ENCODE peak calls at places on chromosomes 12 and 14, in five cellular contexts. K is CD4-positive, CD25-positive, alpha-beta regulatory T cell; M is lower leg skin; C is BJ; W is GM23338. A is an unnamed sample.

GRCh38 chr14:76328457-76329137 is 47.3 kb upstream of the ESRRB start:
- DNase-seq in K (no peak), M (no peak), C (no peak), W (no peak), A (no peak)

GRCh38 chr12:132899033-132899432 is 11.6 kb upstream of the CHFR start:
- DNase-seq in K (no peak), M (no peak), C (no peak), W (no peak), A (no peak)

GRCh38 chr12:71477046-71477445 is 37.4 kb downstream of the LGR5 start:
- DNase-seq in K (no peak), M (no peak), C (no peak), W (no peak), A (no peak)

GRCh38 chr12:102824218-102824835 is 92.7 kb downstream of the PAH start:
- DNase-seq in K (no peak), M (no peak), C (no peak), W (peak; percentile 93), A (no peak)

GRCh38 chr12:107912421-107913004 is 138.0 kb downstream of the ASCL4 start:
- DNase-seq in K (peak; percentile 22), M (peak; percentile 42), C (no peak), W (peak; percentile 86), A (peak; percentile 35)

GRCh38 chr14:30125322-30125944 is 197.8 kb upstream of the PRKD1 start:
- DNase-seq in K (no peak), M (no peak), C (no peak), W (no peak), A (no peak)

GRCh38 chr12:23084236-23084995 is 459.4 kb downstream of the ETNK1 start:
- DNase-seq in K (no peak), M (no peak), C (no peak), W (no peak), A (no peak)

GRCh38 chr14:73743431-73743931 is 29.3 kb upstream of the PNMA1 start:
- DNase-seq in K (peak; percentile 49), M (no peak), C (no peak), W (no peak), A (peak; percentile 87)

GRCh38 chr12:51590347-51591019 is 550 bp upstream of the SCN8A start:
- DNase-seq in K (peak; percentile 64), M (no peak), C (no peak), W (peak; percentile 94), A (peak; percentile 81)

GRCh38 chr12:18145924-18146323 is 55.9 kb upstream of the RERGL start:
- DNase-seq in K (no peak), M (no peak), C (no peak), W (no peak), A (no peak)

GRCh38 chr12:65937806-65938205 is 113.5 kb downstream of the HMGA2 start:
- DNase-seq in K (no peak), M (no peak), C (no peak), W (no peak), A (no peak)

GRCh38 chr12:1252758-1253157 is 261.7 kb downstream of the ERC1 start:
- DNase-seq in K (no peak), M (no peak), C (no peak), W (no peak), A (no peak)

GRCh38 chr12:132131229-132131628 is 12.9 kb downstream of the DDX51 start:
- DNase-seq in K (no peak), M (no peak), C (no peak), W (no peak), A (no peak)

GRCh38 chr14:64636208-64636979 is 67.8 kb upstream of the PLEKHG3 start:
- DNase-seq in K (peak; percentile 66), M (peak; percentile 46), C (no peak), W (peak; percentile 84), A (peak; percentile 33)
- H3K4me3 ChIP-seq in K (no peak overlapping the region), M (no peak overlapping the region), C (no peak overlapping the region), W (no peak overlapping the region), A (no peak overlapping the region)

DNA sequence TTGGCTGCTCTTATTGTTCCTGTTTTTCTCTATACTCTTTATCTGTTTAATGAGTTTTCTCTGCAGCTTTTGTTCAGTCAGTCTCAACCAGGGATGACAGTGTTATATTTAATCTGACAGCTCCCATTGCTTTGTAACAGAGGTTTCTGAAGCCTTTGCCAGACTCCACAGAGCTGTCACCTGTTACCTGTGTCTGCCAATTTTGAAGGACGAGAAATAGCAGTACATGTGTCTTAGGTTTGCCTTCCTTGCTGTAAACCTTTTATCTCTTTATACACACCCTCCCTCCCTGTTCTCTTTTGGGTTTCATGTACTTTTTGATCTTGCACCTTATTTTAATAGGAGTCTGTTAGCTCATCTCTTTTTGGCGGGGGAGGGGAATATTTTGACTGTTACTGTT is 41.7 kb downstream of the FRS2 start:
- DNase-seq in K (no peak), M (no peak), C (no peak), W (no peak), A (no peak)
- H3K4me3 ChIP-seq in K (no peak overlapping the region), M (no peak overlapping the region), C (no peak overlapping the region), W (no peak overlapping the region), A (no peak overlapping the region)

GRCh38 chr14:91412939-91413338 is 4.7 kb downstream of the CCDC88C start:
- DNase-seq in K (no peak), M (no peak), C (no peak), W (no peak), A (no peak)

GRCh38 chr14:91409991-91410401 is 7.6 kb downstream of the CCDC88C start:
- DNase-seq in K (peak; percentile 47), M (no peak), C (no peak), W (no peak), A (no peak)

GRCh38 chr14:91413547-91414474 is 3.8 kb downstream of the CCDC88C start:
- DNase-seq in K (peak; percentile 58), M (no peak), C (no peak), W (peak; percentile 97), A (no peak)

GRCh38 chr14:91414475-91415342 is 2.9 kb downstream of the CCDC88C start:
- DNase-seq in K (no peak), M (no peak), C (no peak), W (peak; percentile 70), A (no peak)

GRCh38 chr14:91410781-91411536 is 6.7 kb downstream of the CCDC88C start:
- DNase-seq in K (no peak), M (no peak), C (no peak), W (no peak), A (peak; percentile 75)
- H3K4me3 ChIP-seq in K (peak overlapping the region; percentile 86), M (no peak overlapping the region), C (no peak overlapping the region), W (no peak overlapping the region), A (peak overlapping the region; percentile 39)

DNA sequence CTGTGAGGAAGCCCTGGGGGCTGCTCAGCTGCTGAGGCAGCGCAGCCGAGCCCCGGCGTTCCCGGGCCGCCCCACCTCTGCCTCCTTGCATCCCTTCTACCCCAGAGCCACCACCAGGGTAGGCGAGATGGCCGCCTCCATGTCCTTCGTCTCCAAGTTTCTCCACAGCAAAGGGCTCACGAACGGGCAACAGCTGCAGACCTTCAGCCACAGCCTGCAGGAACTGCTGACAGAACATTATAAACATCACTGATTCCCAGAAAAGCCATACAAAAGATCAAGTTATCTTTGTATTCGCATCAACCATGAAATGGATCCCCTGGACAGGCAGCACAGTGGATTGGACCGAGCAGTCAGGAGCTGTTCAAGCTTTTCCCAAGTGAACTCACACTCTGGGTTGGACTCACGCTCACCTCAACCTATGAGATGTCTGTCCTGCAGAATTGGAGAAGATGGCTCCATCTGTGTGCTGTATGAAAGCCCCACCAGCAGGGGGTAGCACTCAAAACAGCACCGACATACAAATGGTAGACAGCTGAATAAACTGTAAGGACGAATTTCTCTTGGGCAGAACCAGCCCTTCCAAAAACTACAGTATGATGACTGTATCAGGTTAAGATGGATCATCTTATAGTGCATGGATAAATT is 19.4 kb upstream of the A2M start:
- DNase-seq in K (no peak), M (no peak), C (no peak), W (peak; percentile 47), A (peak; percentile 20)
- H3K4me3 ChIP-seq in K (no peak overlapping the region), M (no peak overlapping the region), C (no peak overlapping the region), W (no peak overlapping the region), A (no peak overlapping the region)

GRCh38 chr12:14775652-14776020 is 27.6 kb downstream of the WBP11 start:
- DNase-seq in K (no peak), M (no peak), C (peak; percentile 47), W (no peak), A (no peak)

GRCh38 chr12:14774074-14774943 is 29.0 kb downstream of the WBP11 start:
- DNase-seq in K (peak; percentile 91), M (peak; percentile 98), C (peak; percentile 78), W (peak; percentile 99), A (no peak)

GRCh38 chr12:14776236-14776959 is 26.9 kb downstream of the WBP11 start:
- DNase-seq in K (no peak), M (no peak), C (no peak), W (no peak), A (no peak)

GRCh38 chr12:14773685-14774073 is 29.6 kb downstream of the WBP11 start:
- DNase-seq in K (no peak), M (peak; percentile 38), C (no peak), W (peak; percentile 49), A (no peak)

GRCh38 chr12:14774944-14775651 is 28.2 kb downstream of the WBP11 start:
- DNase-seq in K (no peak), M (peak; percentile 58), C (no peak), W (peak; percentile 40), A (no peak)
- H3K4me3 ChIP-seq in K (peak overlapping the region; percentile 97), M (peak overlapping the region; percentile 81), C (peak overlapping the region; percentile 67), W (peak overlapping the region; percentile 73), A (no peak overlapping the region)

GRCh38 chr12:114400395-114400794 is 5.5 kb downstream of the TBX5 start:
- DNase-seq in K (no peak), M (no peak), C (no peak), W (peak; percentile 60), A (no peak)
- H3K4me3 ChIP-seq in K (no peak overlapping the region), M (no peak overlapping the region), C (peak overlapping the region; percentile 90), W (peak overlapping the region; percentile 46), A (no peak overlapping the region)